ENCODE peak calls at places on chromosome X, in nine cellular contexts. One of them, this sample, is unnamed.

GRCh38 chrX:16882188-16882587 is 12.0 kb upstream of the RBBP7 start:
- DNase-seq in A549: peak
- DNase-seq in stomach: peak
- DNase-seq in HCT116: no peak
- DNase-seq in ovary: peak
- DNase-seq in heart left ventricle: no peak
- DNase-seq in tibial nerve: no peak
- DNase-seq in gastrocnemius medialis: peak
- DNase-seq in testis: peak
- DNase-seq in this sample: peak

GRCh38 chrX:106899276-106899675 is 3.9 kb downstream of the RIPPLY1 start:
- DNase-seq in stomach: no peak
- DNase-seq in HCT116: no peak
- DNase-seq in ovary: no peak
- DNase-seq in testis: no peak
- DNase-seq in tibial nerve: no peak
- DNase-seq in gastrocnemius medialis: no peak
- DNase-seq in heart left ventricle: no peak
- DNase-seq in A549: no peak
- DNase-seq in this sample: no peak

GRCh38 chrX:45134303-45134702 is 66.4 kb downstream of the DIPK2B start:
- DNase-seq in testis: peak
- DNase-seq in tibial nerve: no peak
- DNase-seq in ovary: peak
- DNase-seq in gastrocnemius medialis: no peak
- DNase-seq in stomach: no peak
- DNase-seq in HCT116: no peak
- DNase-seq in A549: no peak
- DNase-seq in heart left ventricle: peak
- DNase-seq in this sample: no peak

GRCh38 chrX:84320606-84321005 is 132.6 kb upstream of the RPS6KA6 start:
- DNase-seq in gastrocnemius medialis: no peak
- DNase-seq in tibial nerve: no peak
- DNase-seq in ovary: no peak
- DNase-seq in A549: no peak
- DNase-seq in heart left ventricle: no peak
- DNase-seq in HCT116: no peak
- DNase-seq in testis: no peak
- DNase-seq in stomach: no peak
- DNase-seq in this sample: no peak

GRCh38 chrX:135688137-135688536 is 25.3 kb upstream of the CT45A1 start:
- DNase-seq in ovary: no peak
- DNase-seq in testis: peak
- DNase-seq in heart left ventricle: no peak
- DNase-seq in tibial nerve: no peak
- DNase-seq in HCT116: peak
- DNase-seq in gastrocnemius medialis: no peak
- DNase-seq in A549: peak
- DNase-seq in stomach: no peak
- DNase-seq in this sample: no peak

GRCh38 chrX:11756354-11757318 is 1.4 kb upstream of the MSL3 start:
- DNase-seq in stomach: no peak
- DNase-seq in ovary: no peak
- DNase-seq in HCT116: no peak
- DNase-seq in gastrocnemius medialis: no peak
- DNase-seq in A549: no peak
- DNase-seq in testis: no peak
- DNase-seq in heart left ventricle: no peak
- DNase-seq in tibial nerve: no peak
- DNase-seq in this sample: no peak

GRCh38 chrX:84724576-84724975 is 222.3 kb upstream of the HDX start:
- DNase-seq in A549: no peak
- DNase-seq in gastrocnemius medialis: peak
- DNase-seq in ovary: no peak
- DNase-seq in testis: no peak
- DNase-seq in heart left ventricle: no peak
- DNase-seq in stomach: no peak
- DNase-seq in HCT116: no peak
- DNase-seq in tibial nerve: no peak
- DNase-seq in this sample: no peak

GRCh38 chrX:8726031-8726652 is 5.8 kb downstream of the ANOS1 start:
- DNase-seq in tibial nerve: no peak
- DNase-seq in A549: no peak
- DNase-seq in testis: no peak
- DNase-seq in stomach: no peak
- DNase-seq in ovary: no peak
- DNase-seq in heart left ventricle: no peak
- DNase-seq in gastrocnemius medialis: no peak
- DNase-seq in HCT116: no peak
- DNase-seq in this sample: no peak

GRCh38 chrX:67384403-67384802 is 159.4 kb upstream of the AR start:
- DNase-seq in heart left ventricle: no peak
- DNase-seq in tibial nerve: no peak
- DNase-seq in ovary: no peak
- DNase-seq in stomach: no peak
- DNase-seq in gastrocnemius medialis: no peak
- DNase-seq in HCT116: no peak
- DNase-seq in A549: no peak
- DNase-seq in testis: no peak
- DNase-seq in this sample: no peak

GRCh38 chrX:121128946-121129345 is 81.5 kb downstream of the GLUD2 start:
- DNase-seq in A549: no peak
- DNase-seq in gastrocnemius medialis: no peak
- DNase-seq in heart left ventricle: no peak
- DNase-seq in stomach: no peak
- DNase-seq in HCT116: no peak
- DNase-seq in ovary: no peak
- DNase-seq in tibial nerve: no peak
- DNase-seq in testis: no peak
- DNase-seq in this sample: no peak

GRCh38 chrX:63525491-63525890 is 174.4 kb upstream of the SPIN4 start:
- DNase-seq in ovary: no peak
- DNase-seq in HCT116: no peak
- DNase-seq in stomach: no peak
- DNase-seq in tibial nerve: no peak
- DNase-seq in testis: no peak
- DNase-seq in A549: no peak
- DNase-seq in heart left ventricle: no peak
- DNase-seq in gastrocnemius medialis: no peak
- DNase-seq in this sample: no peak

GRCh38 chrX:51496501-51497291 is at the start of gene NUDT11:
- DNase-seq in A549: peak
- DNase-seq in stomach: peak
- DNase-seq in gastrocnemius medialis: no peak
- DNase-seq in HCT116: no peak
- DNase-seq in heart left ventricle: peak
- DNase-seq in testis: peak
- DNase-seq in ovary: peak
- DNase-seq in tibial nerve: peak
- DNase-seq in this sample: peak

GRCh38 chrX:2677764-2678163 is 13.3 kb upstream of the CD99 start:
- DNase-seq in heart left ventricle: peak
- DNase-seq in stomach: peak
- DNase-seq in A549: peak
- DNase-seq in gastrocnemius medialis: peak
- DNase-seq in ovary: peak
- DNase-seq in testis: peak
- DNase-seq in tibial nerve: peak
- DNase-seq in HCT116: peak
- DNase-seq in this sample: peak

GRCh38 chrX:103360092-103360491 is 3.8 kb downstream of the TCEAL9 start:
- DNase-seq in HCT116: no peak
- DNase-seq in gastrocnemius medialis: no peak
- DNase-seq in heart left ventricle: no peak
- DNase-seq in tibial nerve: no peak
- DNase-seq in ovary: no peak
- DNase-seq in A549: no peak
- DNase-seq in stomach: no peak
- DNase-seq in testis: no peak
- DNase-seq in this sample: peak

GRCh38 chrX:108299101-108299591 is 139.1 kb downstream of the COL4A6 start:
- DNase-seq in tibial nerve: no peak
- DNase-seq in ovary: no peak
- DNase-seq in HCT116: no peak
- DNase-seq in heart left ventricle: no peak
- DNase-seq in gastrocnemius medialis: no peak
- DNase-seq in A549: peak
- DNase-seq in testis: no peak
- DNase-seq in stomach: no peak
- DNase-seq in this sample: no peak

GRCh38 chrX:132488819-132489255 is at the start of gene MBNL3:
- DNase-seq in A549: peak
- DNase-seq in HCT116: no peak
- DNase-seq in gastrocnemius medialis: peak
- DNase-seq in stomach: peak
- DNase-seq in testis: peak
- DNase-seq in tibial nerve: no peak
- DNase-seq in heart left ventricle: peak
- DNase-seq in ovary: no peak
- DNase-seq in this sample: peak
- TF ChIP-seq POLR2A in A549: no peak
- TF ChIP-seq POLR2A in HCT116: no peak
- TF ChIP-seq POLR2A in gastrocnemius medialis: peak
- TF ChIP-seq POLR2A in stomach: no peak
- TF ChIP-seq POLR2A in testis: no peak
- TF ChIP-seq POLR2A in tibial nerve: no peak
- TF ChIP-seq POLR2A in heart left ventricle: no peak
- TF ChIP-seq POLR2A in ovary: no peak
- TF ChIP-seq POLR2A in this sample: no peak

GRCh38 chrX:37553476-37553875 is 18.0 kb upstream of the LANCL3 start:
- DNase-seq in stomach: no peak
- DNase-seq in testis: no peak
- DNase-seq in tibial nerve: no peak
- DNase-seq in ovary: no peak
- DNase-seq in HCT116: no peak
- DNase-seq in heart left ventricle: no peak
- DNase-seq in gastrocnemius medialis: no peak
- DNase-seq in A549: no peak
- DNase-seq in this sample: no peak
- H3K4me3 ChIP-seq in stomach: no peak
- H3K4me3 ChIP-seq in testis: no peak
- H3K4me3 ChIP-seq in tibial nerve: no peak
- H3K4me3 ChIP-seq in ovary: no peak
- H3K4me3 ChIP-seq in HCT116: no peak
- H3K4me3 ChIP-seq in heart left ventricle: no peak
- H3K4me3 ChIP-seq in gastrocnemius medialis: no peak
- H3K4me3 ChIP-seq in A549: no peak
- H3K4me3 ChIP-seq in this sample: no peak

GRCh38 chrX:150363561-150364346 is 637 bp downstream of the MAMLD1 start:
- DNase-seq in stomach: no peak
- DNase-seq in ovary: peak
- DNase-seq in HCT116: no peak
- DNase-seq in heart left ventricle: peak
- DNase-seq in tibial nerve: peak
- DNase-seq in gastrocnemius medialis: peak
- DNase-seq in A549: peak
- DNase-seq in testis: no peak
- DNase-seq in this sample: peak

GRCh38 chrX:150364347-150365050 is 1.4 kb downstream of the MAMLD1 start:
- DNase-seq in HCT116: no peak
- DNase-seq in A549: peak
- DNase-seq in ovary: peak
- DNase-seq in stomach: no peak
- DNase-seq in testis: no peak
- DNase-seq in heart left ventricle: peak
- DNase-seq in tibial nerve: peak
- DNase-seq in gastrocnemius medialis: no peak
- DNase-seq in this sample: peak

GRCh38 chrX:150361777-150362351 is 1.3 kb upstream of the MAMLD1 start:
- DNase-seq in tibial nerve: no peak
- DNase-seq in stomach: no peak
- DNase-seq in heart left ventricle: peak
- DNase-seq in ovary: peak
- DNase-seq in HCT116: no peak
- DNase-seq in gastrocnemius medialis: no peak
- DNase-seq in A549: peak
- DNase-seq in testis: peak
- DNase-seq in this sample: peak

GRCh38 chrX:150361070-150361776 is 1.9 kb upstream of the MAMLD1 start:
- DNase-seq in stomach: no peak
- DNase-seq in tibial nerve: no peak
- DNase-seq in A549: peak
- DNase-seq in testis: peak
- DNase-seq in ovary: peak
- DNase-seq in heart left ventricle: peak
- DNase-seq in gastrocnemius medialis: no peak
- DNase-seq in HCT116: no peak
- DNase-seq in this sample: peak

DNA sequence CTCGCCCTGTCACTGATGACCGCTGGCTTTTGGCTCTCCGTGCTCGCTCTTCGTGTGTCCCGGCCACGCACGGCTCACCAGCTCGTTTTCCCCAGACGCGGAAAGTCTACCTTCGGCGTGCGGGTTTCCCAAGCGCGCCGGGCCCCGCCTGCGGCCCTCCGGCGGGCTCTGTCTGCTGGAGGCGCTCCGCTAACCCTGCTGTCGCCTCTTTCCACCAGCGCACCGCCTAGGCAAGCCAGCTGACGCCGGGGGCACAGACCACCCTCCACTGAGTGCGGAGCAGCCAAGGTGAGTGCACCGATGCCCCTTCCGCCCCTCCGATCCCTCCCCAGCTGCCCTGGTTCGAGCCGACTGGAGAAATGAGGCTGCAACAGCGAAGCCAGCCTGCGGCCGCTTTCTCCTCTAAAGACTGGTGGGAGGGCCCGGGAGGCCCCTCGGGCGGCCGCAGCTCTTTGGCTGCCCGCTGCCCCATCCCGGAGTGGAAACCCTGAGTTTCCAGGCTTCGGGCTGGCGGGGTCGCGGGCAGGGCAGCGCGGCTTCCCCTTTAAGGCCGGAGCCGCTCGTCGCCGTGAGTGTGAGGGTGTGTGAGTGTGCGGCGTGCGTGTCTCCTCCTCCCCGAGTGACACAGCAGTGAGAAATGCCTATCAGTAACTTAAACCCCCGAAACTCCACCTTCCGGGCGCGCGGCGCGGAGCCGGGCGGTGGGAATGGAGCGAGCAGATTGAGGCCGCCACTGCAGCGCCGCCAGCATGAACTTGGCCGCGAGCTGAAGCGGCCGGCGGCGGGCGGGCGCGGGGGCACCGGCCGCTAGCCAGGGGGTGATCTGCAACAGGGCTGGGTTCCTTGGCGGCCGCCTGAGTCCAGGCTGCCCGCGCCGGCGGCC is at the start of gene MAMLD1:
- DNase-seq in testis: peak
- DNase-seq in ovary: peak
- DNase-seq in HCT116: peak
- DNase-seq in gastrocnemius medialis: peak
- DNase-seq in A549: peak
- DNase-seq in tibial nerve: peak
- DNase-seq in stomach: peak
- DNase-seq in heart left ventricle: peak
- DNase-seq in this sample: peak
- TF ChIP-seq POLR2A in testis: peak
- TF ChIP-seq POLR2A in ovary: peak
- TF ChIP-seq POLR2A in HCT116: no peak
- TF ChIP-seq POLR2A in gastrocnemius medialis: peak
- TF ChIP-seq POLR2A in A549: peak
- TF ChIP-seq POLR2A in tibial nerve: peak
- TF ChIP-seq POLR2A in stomach: no peak
- TF ChIP-seq POLR2A in heart left ventricle: no peak
- TF ChIP-seq POLR2A in this sample: peak

DNA sequence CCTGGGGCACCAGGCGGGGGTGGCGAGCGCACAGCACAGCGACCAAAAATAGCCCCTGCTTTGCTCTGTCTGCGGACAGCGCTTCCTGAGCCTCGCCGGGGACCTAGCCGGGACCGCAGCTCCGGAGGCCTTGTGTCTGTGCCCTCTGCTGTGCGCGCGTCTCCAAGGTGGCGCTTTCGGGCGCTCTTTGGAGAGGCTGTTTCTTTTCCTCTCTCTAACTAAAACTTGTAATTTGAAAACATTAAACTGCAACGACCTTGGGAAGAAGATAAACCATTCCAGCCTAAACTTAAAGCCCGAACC is 3.4 kb downstream of the ARX start:
- DNase-seq in HCT116: no peak
- DNase-seq in stomach: no peak
- DNase-seq in A549: no peak
- DNase-seq in gastrocnemius medialis: peak
- DNase-seq in ovary: no peak
- DNase-seq in testis: no peak
- DNase-seq in tibial nerve: no peak
- DNase-seq in heart left ventricle: no peak
- DNase-seq in this sample: no peak
- H3K4me3 ChIP-seq in HCT116: no peak
- H3K4me3 ChIP-seq in stomach: peak
- H3K4me3 ChIP-seq in A549: peak
- H3K4me3 ChIP-seq in gastrocnemius medialis: peak
- H3K4me3 ChIP-seq in ovary: peak
- H3K4me3 ChIP-seq in testis: peak
- H3K4me3 ChIP-seq in tibial nerve: peak
- H3K4me3 ChIP-seq in heart left ventricle: no peak
- H3K4me3 ChIP-seq in this sample: no peak

This sample was measured in adrenal gland.